ENCODE peak calls at places on chromosomes 6 and 20, in nine cellular contexts. One of them, this sample, is unnamed.

GRCh38 chr20:19975436-19975799 is 41.7 kb upstream of the NAA20 start:
- DNase-seq in fibroblast of the aortic adventitia: no peak
- DNase-seq in GM23338: no peak
- DNase-seq in kidney epithelial cell: no peak
- DNase-seq in kidney: peak
- DNase-seq in transverse colon: no peak
- DNase-seq in breast epithelium: no peak
- DNase-seq in heart right ventricle: peak
- DNase-seq in AG04449: no peak
- DNase-seq in this sample: no peak

GRCh38 chr6:145214570-145214969 is 520.8 kb downstream of the EPM2A start:
- DNase-seq in kidney: no peak
- DNase-seq in transverse colon: no peak
- DNase-seq in breast epithelium: no peak
- DNase-seq in fibroblast of the aortic adventitia: peak
- DNase-seq in heart right ventricle: no peak
- DNase-seq in AG04449: no peak
- DNase-seq in kidney epithelial cell: no peak
- DNase-seq in GM23338: peak
- DNase-seq in this sample: peak

GRCh38 chr20:49323622-49324238 is 45.9 kb upstream of the ZNFX1 start:
- DNase-seq in breast epithelium: no peak
- DNase-seq in heart right ventricle: no peak
- DNase-seq in kidney epithelial cell: peak
- DNase-seq in fibroblast of the aortic adventitia: peak
- DNase-seq in GM23338: peak
- DNase-seq in AG04449: no peak
- DNase-seq in kidney: no peak
- DNase-seq in transverse colon: no peak
- DNase-seq in this sample: peak

GRCh38 chr6:24918641-24919403 is 16.9 kb downstream of the RIPOR2 start:
- DNase-seq in kidney epithelial cell: no peak
- DNase-seq in GM23338: peak
- DNase-seq in AG04449: no peak
- DNase-seq in transverse colon: no peak
- DNase-seq in fibroblast of the aortic adventitia: no peak
- DNase-seq in breast epithelium: no peak
- DNase-seq in kidney: no peak
- DNase-seq in heart right ventricle: peak
- DNase-seq in this sample: no peak

GRCh38 chr20:18058661-18059467 is 1.1 kb upstream of the OVOL2 start:
- DNase-seq in kidney: no peak
- DNase-seq in GM23338: peak
- DNase-seq in breast epithelium: peak
- DNase-seq in fibroblast of the aortic adventitia: no peak
- DNase-seq in transverse colon: peak
- DNase-seq in AG04449: no peak
- DNase-seq in heart right ventricle: no peak
- DNase-seq in kidney epithelial cell: no peak
- DNase-seq in this sample: peak

GRCh38 chr20:57432874-57433491 is 41.8 kb downstream of the RBM38 start:
- DNase-seq in kidney epithelial cell: no peak
- DNase-seq in fibroblast of the aortic adventitia: peak
- DNase-seq in heart right ventricle: peak
- DNase-seq in GM23338: no peak
- DNase-seq in transverse colon: peak
- DNase-seq in kidney: no peak
- DNase-seq in breast epithelium: no peak
- DNase-seq in AG04449: no peak
- DNase-seq in this sample: peak

GRCh38 chr6:99590728-99591672 is 15.6 kb upstream of the PRDM13 start:
- DNase-seq in transverse colon: no peak
- DNase-seq in AG04449: no peak
- DNase-seq in fibroblast of the aortic adventitia: no peak
- DNase-seq in heart right ventricle: no peak
- DNase-seq in kidney epithelial cell: no peak
- DNase-seq in breast epithelium: no peak
- DNase-seq in GM23338: peak
- DNase-seq in kidney: no peak
- DNase-seq in this sample: peak

GRCh38 chr20:45867811-45868176 is 10.4 kb downstream of the ZSWIM3 start:
- DNase-seq in transverse colon: no peak
- DNase-seq in GM23338: no peak
- DNase-seq in fibroblast of the aortic adventitia: peak
- DNase-seq in heart right ventricle: no peak
- DNase-seq in breast epithelium: no peak
- DNase-seq in AG04449: peak
- DNase-seq in kidney epithelial cell: peak
- DNase-seq in kidney: no peak
- DNase-seq in this sample: no peak

GRCh38 chr6:17588011-17588410 is 12.1 kb upstream of the FAM8A1 start:
- DNase-seq in GM23338: no peak
- DNase-seq in transverse colon: no peak
- DNase-seq in AG04449: no peak
- DNase-seq in kidney epithelial cell: no peak
- DNase-seq in kidney: no peak
- DNase-seq in breast epithelium: no peak
- DNase-seq in fibroblast of the aortic adventitia: no peak
- DNase-seq in heart right ventricle: no peak
- DNase-seq in this sample: no peak

DNA sequence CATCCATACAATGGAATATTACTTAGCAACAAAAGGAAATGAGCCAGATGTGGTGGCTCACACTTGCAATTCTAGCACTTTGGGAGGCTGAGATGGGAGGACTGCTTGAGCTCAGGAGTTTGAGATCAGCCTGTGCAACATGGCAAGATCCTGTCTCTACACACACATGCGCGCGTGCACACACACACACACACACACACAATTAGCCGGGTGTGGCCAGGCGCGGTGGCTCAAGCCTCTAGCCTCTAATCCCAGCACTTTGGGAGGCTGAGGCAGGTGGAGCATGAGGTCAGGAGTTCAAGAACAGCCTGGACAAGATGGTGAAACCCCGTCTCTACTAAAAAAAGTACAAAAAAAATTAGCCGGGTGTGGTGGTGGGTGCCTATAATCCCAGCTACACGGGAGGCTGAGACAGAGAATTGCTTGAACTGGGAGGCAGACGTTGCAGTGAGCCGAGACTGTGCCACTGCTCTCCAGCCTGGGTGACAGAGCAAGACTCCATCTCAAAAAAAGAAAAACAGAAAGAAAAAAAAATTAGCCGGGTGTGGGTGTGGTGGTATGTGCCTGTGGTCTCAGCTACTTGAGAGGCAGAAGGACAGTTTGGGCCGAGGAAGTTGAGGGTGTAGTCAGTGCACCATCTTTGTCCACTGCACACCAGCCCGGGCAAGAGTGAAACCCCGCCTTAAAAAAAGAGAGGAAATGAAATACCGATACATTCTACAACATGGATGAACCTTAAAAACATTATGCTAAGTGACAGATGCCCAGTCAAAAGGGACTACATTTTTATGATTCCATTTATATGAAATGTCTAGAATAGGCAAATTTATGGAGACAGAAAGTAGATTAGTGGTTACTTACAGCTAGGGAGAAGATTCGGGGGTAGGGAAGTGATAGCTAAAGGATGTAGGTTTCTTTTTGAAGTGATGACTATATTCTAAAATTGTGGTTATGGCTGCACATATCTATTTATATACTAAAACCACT is 52.5 kb downstream of the RBL1 start:
- DNase-seq in GM23338: no peak
- DNase-seq in fibroblast of the aortic adventitia: no peak
- DNase-seq in heart right ventricle: no peak
- DNase-seq in AG04449: no peak
- DNase-seq in transverse colon: peak
- DNase-seq in kidney epithelial cell: no peak
- DNase-seq in breast epithelium: no peak
- DNase-seq in kidney: no peak
- DNase-seq in this sample: no peak
- H3K4me3 ChIP-seq in GM23338: no peak
- H3K4me3 ChIP-seq in fibroblast of the aortic adventitia: no peak
- H3K4me3 ChIP-seq in heart right ventricle: no peak
- H3K4me3 ChIP-seq in AG04449: no peak
- H3K4me3 ChIP-seq in transverse colon: peak
- H3K4me3 ChIP-seq in kidney epithelial cell: no peak
- H3K4me3 ChIP-seq in breast epithelium: no peak
- H3K4me3 ChIP-seq in kidney: no peak
- H3K4me3 ChIP-seq in this sample: no peak

GRCh38 chr6:77463881-77464867 is 883 bp upstream of the HTR1B start:
- DNase-seq in heart right ventricle: no peak
- DNase-seq in breast epithelium: no peak
- DNase-seq in fibroblast of the aortic adventitia: no peak
- DNase-seq in transverse colon: no peak
- DNase-seq in kidney: peak
- DNase-seq in AG04449: no peak
- DNase-seq in GM23338: peak
- DNase-seq in kidney epithelial cell: no peak
- DNase-seq in this sample: no peak

GRCh38 chr6:77466055-77467028 is 3.1 kb upstream of the HTR1B start:
- DNase-seq in breast epithelium: no peak
- DNase-seq in heart right ventricle: no peak
- DNase-seq in transverse colon: peak
- DNase-seq in fibroblast of the aortic adventitia: peak
- DNase-seq in kidney: peak
- DNase-seq in GM23338: peak
- DNase-seq in AG04449: no peak
- DNase-seq in kidney epithelial cell: no peak
- DNase-seq in this sample: peak

GRCh38 chr6:77463308-77463880 is at the start of gene HTR1B:
- DNase-seq in AG04449: no peak
- DNase-seq in fibroblast of the aortic adventitia: no peak
- DNase-seq in kidney epithelial cell: no peak
- DNase-seq in heart right ventricle: no peak
- DNase-seq in kidney: no peak
- DNase-seq in breast epithelium: no peak
- DNase-seq in transverse colon: no peak
- DNase-seq in GM23338: peak
- DNase-seq in this sample: peak

GRCh38 chr6:77461796-77462195 is 1.5 kb downstream of the HTR1B start:
- DNase-seq in transverse colon: no peak
- DNase-seq in kidney: no peak
- DNase-seq in breast epithelium: no peak
- DNase-seq in GM23338: no peak
- DNase-seq in AG04449: no peak
- DNase-seq in kidney epithelial cell: no peak
- DNase-seq in heart right ventricle: no peak
- DNase-seq in fibroblast of the aortic adventitia: no peak
- DNase-seq in this sample: no peak

GRCh38 chr6:77462359-77463307 is 658 bp downstream of the HTR1B start:
- DNase-seq in transverse colon: no peak
- DNase-seq in heart right ventricle: no peak
- DNase-seq in kidney: no peak
- DNase-seq in kidney epithelial cell: no peak
- DNase-seq in fibroblast of the aortic adventitia: no peak
- DNase-seq in GM23338: peak
- DNase-seq in breast epithelium: no peak
- DNase-seq in AG04449: no peak
- DNase-seq in this sample: peak
- H3K4me3 ChIP-seq in transverse colon: peak
- H3K4me3 ChIP-seq in heart right ventricle: no peak
- H3K4me3 ChIP-seq in kidney: peak
- H3K4me3 ChIP-seq in kidney epithelial cell: peak
- H3K4me3 ChIP-seq in fibroblast of the aortic adventitia: no peak
- H3K4me3 ChIP-seq in GM23338: peak
- H3K4me3 ChIP-seq in breast epithelium: peak
- H3K4me3 ChIP-seq in AG04449: peak
- H3K4me3 ChIP-seq in this sample: no peak

GRCh38 chr6:35064508-35065440 is 76.4 kb downstream of the TCP11 start:
- DNase-seq in GM23338: no peak
- DNase-seq in breast epithelium: no peak
- DNase-seq in kidney epithelial cell: no peak
- DNase-seq in transverse colon: no peak
- DNase-seq in heart right ventricle: no peak
- DNase-seq in fibroblast of the aortic adventitia: no peak
- DNase-seq in kidney: peak
- DNase-seq in AG04449: no peak
- DNase-seq in this sample: no peak

GRCh38 chr6:35063701-35064507 is 77.2 kb downstream of the TCP11 start:
- DNase-seq in fibroblast of the aortic adventitia: no peak
- DNase-seq in transverse colon: no peak
- DNase-seq in kidney: no peak
- DNase-seq in kidney epithelial cell: no peak
- DNase-seq in breast epithelium: no peak
- DNase-seq in heart right ventricle: peak
- DNase-seq in GM23338: no peak
- DNase-seq in AG04449: no peak
- DNase-seq in this sample: no peak

GRCh38 chr6:35065870-35066269 is 75.3 kb downstream of the TCP11 start:
- DNase-seq in heart right ventricle: no peak
- DNase-seq in kidney epithelial cell: no peak
- DNase-seq in transverse colon: no peak
- DNase-seq in fibroblast of the aortic adventitia: no peak
- DNase-seq in AG04449: no peak
- DNase-seq in breast epithelium: no peak
- DNase-seq in GM23338: no peak
- DNase-seq in kidney: peak
- DNase-seq in this sample: no peak

GRCh38 chr6:35067234-35067633 is 73.9 kb downstream of the TCP11 start:
- DNase-seq in breast epithelium: no peak
- DNase-seq in kidney: peak
- DNase-seq in kidney epithelial cell: no peak
- DNase-seq in GM23338: no peak
- DNase-seq in heart right ventricle: no peak
- DNase-seq in fibroblast of the aortic adventitia: no peak
- DNase-seq in transverse colon: no peak
- DNase-seq in AG04449: no peak
- DNase-seq in this sample: peak

DNA sequence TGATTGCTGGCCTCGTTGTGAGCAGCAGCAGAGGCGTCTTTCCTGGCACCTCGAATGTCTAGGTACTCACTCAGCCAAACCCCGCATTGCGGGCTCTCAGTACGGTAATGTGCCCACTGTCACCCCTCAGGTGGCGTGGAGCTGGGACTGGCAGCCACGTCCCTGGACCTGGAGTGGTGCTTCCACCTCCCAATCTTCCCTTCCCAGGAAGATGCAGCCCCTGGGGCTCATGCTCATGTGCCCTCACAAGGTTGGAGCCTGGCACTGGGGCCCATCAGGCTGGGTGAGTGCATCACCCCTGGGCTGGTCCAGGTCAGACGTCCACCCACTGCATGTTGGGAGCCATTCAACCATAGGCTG is 75.7 kb downstream of the TCP11 start:
- DNase-seq in breast epithelium: no peak
- DNase-seq in heart right ventricle: no peak
- DNase-seq in transverse colon: no peak
- DNase-seq in AG04449: no peak
- DNase-seq in fibroblast of the aortic adventitia: no peak
- DNase-seq in kidney epithelial cell: no peak
- DNase-seq in kidney: no peak
- DNase-seq in GM23338: no peak
- DNase-seq in this sample: no peak
- H3K4me3 ChIP-seq in breast epithelium: no peak
- H3K4me3 ChIP-seq in heart right ventricle: no peak
- H3K4me3 ChIP-seq in transverse colon: no peak
- H3K4me3 ChIP-seq in AG04449: no peak
- H3K4me3 ChIP-seq in fibroblast of the aortic adventitia: no peak
- H3K4me3 ChIP-seq in kidney epithelial cell: no peak
- H3K4me3 ChIP-seq in kidney: no peak
- H3K4me3 ChIP-seq in GM23338: no peak
- H3K4me3 ChIP-seq in this sample: no peak

DNA sequence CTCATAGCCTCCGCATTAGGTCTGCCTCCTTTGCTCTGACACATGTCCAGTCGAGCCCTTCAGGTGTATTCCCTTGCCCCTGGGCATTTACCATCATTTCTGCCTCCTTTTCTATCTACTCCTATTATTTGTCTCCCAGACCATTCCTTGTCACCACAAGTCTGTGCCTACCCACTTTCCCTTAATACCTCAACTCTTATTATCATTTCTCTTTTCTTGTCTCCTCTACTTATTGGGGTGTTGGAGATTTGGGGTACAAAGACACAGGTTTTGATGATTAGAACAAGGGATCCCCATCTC is 1.4 kb downstream of the SYNGAP1 start:
- DNase-seq in kidney epithelial cell: no peak
- DNase-seq in fibroblast of the aortic adventitia: no peak
- DNase-seq in GM23338: no peak
- DNase-seq in AG04449: no peak
- DNase-seq in breast epithelium: no peak
- DNase-seq in kidney: no peak
- DNase-seq in heart right ventricle: no peak
- DNase-seq in transverse colon: no peak
- DNase-seq in this sample: no peak
- H3K4me3 ChIP-seq in kidney epithelial cell: no peak
- H3K4me3 ChIP-seq in fibroblast of the aortic adventitia: no peak
- H3K4me3 ChIP-seq in GM23338: peak
- H3K4me3 ChIP-seq in AG04449: no peak
- H3K4me3 ChIP-seq in breast epithelium: no peak
- H3K4me3 ChIP-seq in kidney: no peak
- H3K4me3 ChIP-seq in heart right ventricle: no peak
- H3K4me3 ChIP-seq in transverse colon: no peak
- H3K4me3 ChIP-seq in this sample: no peak